ENCODE peak calls at places on chromosome 21, in seven cellular contexts. M, E, X, B, S, F and I are unnamed samples.

GRCh38 chr21:28439852-28440251 is 552.8 kb downstream of the LTN1 start:
- DNase-seq in X (peak; percentile 79), F (no peak), B (no peak), M (no peak), S (no peak), E (no peak), I (no peak)

GRCh38 chr21:14926186-14926585 is 138.6 kb downstream of the NRIP1 start:
- DNase-seq in E (no peak), M (no peak), S (no peak), X (no peak), F (no peak), B (no peak), I (no peak)

GRCh38 chr21:19998450-19998849 is 999.8 kb upstream of the NCAM2 start:
- DNase-seq in X (no peak), S (no peak), B (no peak), F (no peak), M (no peak), E (no peak), I (no peak)

GRCh38 chr21:44399955-44400790 is 46.8 kb downstream of the TRPM2 start:
- DNase-seq in M (no peak), X (no peak), E (no peak), B (no peak), S (no peak), F (no peak), I (no peak)

GRCh38 chr21:24023402-24023801 is 1583.9 kb downstream of the MRPL39 start:
- DNase-seq in F (no peak), S (no peak), M (no peak), B (peak; percentile 81), X (no peak), E (no peak), I (no peak)

GRCh38 chr21:16071761-16072160 is 342.0 kb downstream of the USP25 start:
- DNase-seq in F (no peak), M (no peak), S (no peak), X (no peak), B (no peak), E (no peak), I (no peak)

GRCh38 chr21:44271558-44271957 is 9.9 kb upstream of the DNMT3L start:
- DNase-seq in M (no peak), X (no peak), S (no peak), F (no peak), B (no peak), E (no peak), I (no peak)

GRCh38 chr21:35438643-35439404 is 389.7 kb upstream of the RUNX1 start:
- DNase-seq in B (no peak), X (no peak), E (no peak), F (no peak), M (no peak), S (no peak), I (no peak)

GRCh38 chr21:38380391-38381137 is 117.7 kb downstream of the ERG start:
- DNase-seq in B (peak; percentile 52), X (peak; percentile 55), S (no peak), M (peak; percentile 12), F (no peak), E (no peak), I (peak; percentile 34)

GRCh38 chr21:42097860-42098259 is 26.7 kb downstream of the UMODL1 start:
- DNase-seq in X (peak; percentile 99), F (no peak), B (peak; percentile 96), S (peak; percentile 91), M (no peak), E (no peak), I (no peak)

GRCh38 chr21:29939859-29940245 is at the start of gene GRIK1:
- DNase-seq in X (peak; percentile 5), S (no peak), F (peak; percentile 60), M (peak; percentile 61), B (no peak), E (no peak), I (no peak)

GRCh38 chr21:41137401-41137800 is 30.6 kb upstream of the BACE2 start:
- DNase-seq in F (no peak), B (no peak), E (no peak), M (no peak), X (no peak), S (no peak), I (no peak)

GRCh38 chr21:31732538-31732864 is 583 bp upstream of the SCAF4 start:
- DNase-seq in F (no peak), M (no peak), S (no peak), X (no peak), E (no peak), B (no peak), I (no peak)

GRCh38 chr21:42159560-42160110 is 59.3 kb upstream of the ABCG1 start:
- DNase-seq in M (no peak), E (no peak), S (no peak), B (no peak), X (no peak), F (no peak), I (no peak)

GRCh38 chr21:25953659-25954058 is 216.9 kb downstream of the APP start:
- DNase-seq in B (peak; percentile 46), F (no peak), X (no peak), S (no peak), E (no peak), M (no peak), I (no peak)

GRCh38 chr21:8989261-8989882 is 1532.0 kb upstream of the TPTE start:
- DNase-seq in M (peak; percentile 86), S (peak; percentile 31), F (no peak), B (peak; percentile 1), X (no peak), E (no peak), I (no peak)
- TF ChIP-seq EZH2 in M (no peak), S (no peak), F (no peak), B (no peak), X (no peak), E (no peak), I (no peak)

GRCh38 chr21:27129215-27129614 is 162.3 kb upstream of the ADAMTS5 start:
- DNase-seq in X (no peak), M (no peak), F (no peak), S (no peak), E (no peak), B (no peak), I (no peak)
- TF ChIP-seq EZH2 in X (no peak), M (no peak), F (no peak), S (no peak), E (no peak), B (no peak), I (no peak)

GRCh38 chr21:46264690-46265144 is 20.7 kb downstream of the MCM3AP start:
- DNase-seq in M (peak; percentile 23), F (no peak), E (no peak), S (no peak), B (no peak), X (no peak), I (no peak)
- TF ChIP-seq EZH2 in M (no peak), F (no peak), E (no peak), S (no peak), B (no peak), X (no peak), I (no peak)

DNA sequence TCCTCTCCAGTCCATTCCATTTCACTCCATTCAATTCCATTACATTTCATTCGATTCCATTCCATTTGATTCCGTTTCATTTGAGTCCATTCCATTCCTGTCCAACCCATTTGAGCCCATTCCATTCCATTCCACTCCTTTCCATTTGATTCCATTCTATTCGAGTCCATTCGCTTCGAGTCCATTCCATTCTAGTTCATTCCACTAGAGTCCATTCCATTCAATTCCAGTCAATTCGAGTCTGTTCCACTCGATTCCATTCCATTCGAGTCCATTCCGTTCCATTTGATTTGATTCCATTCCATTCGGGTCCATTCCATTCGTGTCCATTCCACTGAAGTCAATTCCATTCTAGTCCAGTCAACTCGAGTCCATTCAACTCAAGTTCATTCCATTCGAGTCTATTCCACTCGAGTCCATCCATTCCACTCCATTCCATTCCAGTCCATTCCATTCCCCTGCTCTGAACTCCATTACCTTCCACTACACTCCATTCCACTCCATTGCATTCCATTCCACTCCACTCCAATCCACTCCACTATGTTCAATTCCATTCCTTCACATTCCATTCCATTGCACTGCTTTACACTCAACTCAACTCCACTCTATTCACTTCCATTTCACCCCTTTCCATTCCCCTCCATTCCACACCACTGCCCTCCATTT is 2569.4 kb upstream of the TPTE start:
- DNase-seq in X (no peak), B (no peak), M (no peak), S (no peak), F (no peak), E (no peak), I (no peak)
- TF ChIP-seq EZH2 in X (no peak), B (no peak), M (no peak), S (no peak), F (no peak), E (no peak), I (no peak)

GRCh38 chr21:17513214-17514123 is 626 bp downstream of the CXADR start:
- DNase-seq in B (peak; percentile 38), M (peak; percentile 52), S (no peak), F (peak; percentile 71), E (no peak), X (peak; percentile 42), I (no peak)
- TF ChIP-seq EZH2 in B (no peak), M (no peak), S (no peak), F (no peak), E (no peak), X (no peak), I (no peak)

GRCh38 chr21:33019885-33020557 is 5.7 kb upstream of the OLIG2 start:
- DNase-seq in B (no peak), X (no peak), S (no peak), F (peak; percentile 72), M (peak; percentile 84), E (no peak), I (no peak)

GRCh38 chr21:33021667-33022066 is 4.1 kb upstream of the OLIG2 start:
- DNase-seq in B (no peak), S (no peak), M (no peak), X (no peak), F (no peak), E (no peak), I (no peak)

GRCh38 chr21:33022489-33022827 is 3.3 kb upstream of the OLIG2 start:
- DNase-seq in E (no peak), F (no peak), M (no peak), X (no peak), B (no peak), S (no peak), I (no peak)

GRCh38 chr21:33020558-33021100 is 5.1 kb upstream of the OLIG2 start:
- DNase-seq in M (no peak), B (no peak), X (no peak), S (no peak), E (no peak), F (no peak), I (no peak)

DNA sequence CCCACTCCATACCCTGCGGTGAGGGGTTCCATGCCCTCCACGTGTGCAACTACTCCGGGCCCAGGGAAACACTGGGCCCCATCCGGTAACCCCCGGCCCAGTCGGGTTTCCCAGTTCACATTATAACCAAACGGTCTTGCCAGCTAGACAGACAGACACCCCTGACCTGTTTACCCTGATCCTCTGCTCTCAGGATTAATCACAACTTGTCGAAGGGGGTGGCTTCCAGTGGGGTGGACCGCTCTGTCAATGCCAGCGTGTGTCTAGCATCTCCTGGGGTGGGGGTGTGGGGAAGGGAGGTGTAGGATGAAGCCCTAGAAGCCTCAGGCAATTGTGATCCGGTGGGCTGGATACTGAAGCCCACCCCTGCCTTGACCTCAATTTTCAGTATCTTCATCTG is 4.6 kb upstream of the OLIG2 start:
- DNase-seq in M (no peak), E (no peak), B (no peak), S (no peak), X (no peak), F (no peak), I (no peak)
- TF ChIP-seq EZH2 in M (peak; percentile 55), E (no peak), B (no peak), S (no peak), X (no peak), F (no peak), I (no peak)